ENCODE peak calls at places on chromosomes 12 and 14, in four cellular contexts. H is mammary epithelial cell, W is small intestine, E is bronchial epithelial cell. D is an unnamed sample. For H3K36me3, the result is how much of the 10 kb centered on the place peaks cover.

GRCh38 chr12:1091350-1091749 is 100.3 kb downstream of the ERC1 start:
- DNase-seq in H (no peak), W (no peak), E (no peak), D (no peak)

GRCh38 chr14:32561520-32561919 is 232.4 kb downstream of the AKAP6 start:
- DNase-seq in H (no peak), W (no peak), E (no peak), D (no peak)

GRCh38 chr14:103418508-103418818 is 33.2 kb downstream of the MARK3 start:
- DNase-seq in H (peak), W (no peak), E (peak), D (no peak)

GRCh38 chr14:31619440-31619839 is 58.2 kb downstream of the NUBPL start:
- DNase-seq in H (no peak), W (no peak), E (no peak), D (no peak)

GRCh38 chr12:132156926-132157325 is 12.7 kb downstream of the NOC4L start:
- DNase-seq in H (no peak), W (no peak), E (no peak), D (no peak)

GRCh38 chr14:56659361-56659760 is 79.8 kb downstream of the TMEM260 start:
- DNase-seq in H (no peak), W (no peak), E (no peak), D (no peak)

GRCh38 chr14:103138483-103139370 is 15.5 kb downstream of the TNFAIP2 start:
- DNase-seq in H (no peak), W (no peak), E (no peak), D (no peak)

GRCh38 chr12:62332598-62332997 is 72.4 kb downstream of the USP15 start:
- DNase-seq in H (peak), W (no peak), E (peak), D (no peak)

GRCh38 chr14:45204241-45204640 is 48.8 kb downstream of the MIS18BP1 start:
- DNase-seq in H (no peak), W (no peak), E (no peak), D (no peak)

GRCh38 chr14:90453401-90453951 is 56.6 kb downstream of the CALM1 start:
- DNase-seq in H (no peak), W (no peak), E (no peak), D (no peak)

GRCh38 chr12:22334696-22335290 is at the start of gene ST8SIA1:
- DNase-seq in H (peak), W (peak), E (no peak), D (peak)

GRCh38 chr12:110345176-110345651 is 58.3 kb downstream of the ANAPC7 start:
- DNase-seq in H (peak), W (no peak), E (peak), D (no peak)

GRCh38 chr12:39440101-39440500 is 2.8 kb downstream of the KIF21A start:
- DNase-seq in H (no peak), W (no peak), E (no peak), D (no peak)

GRCh38 chr14:63986789-63987533 is 134.2 kb downstream of the SYNE2 start:
- DNase-seq in H (peak), W (peak), E (peak), D (no peak)

GRCh38 chr12:116717466-116718457 is 20.1 kb downstream of the SPRING1 start:
- DNase-seq in H (no peak), W (no peak), E (no peak), D (no peak)

GRCh38 chr12:130849561-130850417 is 10.7 kb upstream of the STX2 start:
- DNase-seq in H (peak), W (peak), E (peak), D (no peak)

GRCh38 chr14:65318636-65319506 is 93.7 kb upstream of the FUT8 start:
- DNase-seq in H (no peak), W (no peak), E (no peak), D (no peak)

GRCh38 chr12:56941299-56942017 is 7.2 kb upstream of the SDR9C7 start:
- DNase-seq in H (peak), W (peak), E (peak), D (no peak)

GRCh38 chr14:66401447-66402095 is 84.6 kb upstream of the CCDC196 start:
- DNase-seq in H (peak), W (no peak), E (no peak), D (no peak)

GRCh38 chr12:121534495-121535148 is 46.2 kb downstream of the KDM2B start:
- DNase-seq in H (no peak), W (no peak), E (no peak), D (peak)

GRCh38 chr14:57871487-57872080 is 5.7 kb upstream of the SLC35F4 start:
- DNase-seq in H (peak), W (peak), E (peak), D (no peak)

GRCh38 chr12:105020241-105020962 is 34.3 kb downstream of the NOPCHAP1 start:
- DNase-seq in H (no peak), W (no peak), E (peak), D (no peak)

GRCh38 chr12:28057856-28058615 is 85.5 kb upstream of the PTHLH start:
- DNase-seq in H (peak), W (no peak), E (peak), D (no peak)

GRCh38 chr14:52553671-52554575 is 1.3 kb downstream of the GPR137C start:
- DNase-seq in H (peak), W (peak), E (peak), D (peak)

GRCh38 chr14:75165586-75166391 is 10.6 kb downstream of the TMED10 start:
- DNase-seq in H (no peak), W (no peak), E (no peak), D (no peak)

GRCh38 chr14:62957562-62957961 is 87.7 kb downstream of the KCNH5 start:
- DNase-seq in H (peak), W (no peak), E (peak), D (no peak)

GRCh38 chr14:92625213-92625612 is 111.6 kb downstream of the RIN3 start:
- DNase-seq in H (peak), W (no peak), E (peak), D (no peak)

GRCh38 chr14:103522028-103522581 is 525 bp downstream of the CKB start:
- DNase-seq in H (no peak), W (no peak), E (no peak), D (peak)

GRCh38 chr12:12265571-12266388 is 1.1 kb downstream of the LRP6 start:
- DNase-seq in H (peak), W (peak), E (peak), D (no peak)

DNA sequence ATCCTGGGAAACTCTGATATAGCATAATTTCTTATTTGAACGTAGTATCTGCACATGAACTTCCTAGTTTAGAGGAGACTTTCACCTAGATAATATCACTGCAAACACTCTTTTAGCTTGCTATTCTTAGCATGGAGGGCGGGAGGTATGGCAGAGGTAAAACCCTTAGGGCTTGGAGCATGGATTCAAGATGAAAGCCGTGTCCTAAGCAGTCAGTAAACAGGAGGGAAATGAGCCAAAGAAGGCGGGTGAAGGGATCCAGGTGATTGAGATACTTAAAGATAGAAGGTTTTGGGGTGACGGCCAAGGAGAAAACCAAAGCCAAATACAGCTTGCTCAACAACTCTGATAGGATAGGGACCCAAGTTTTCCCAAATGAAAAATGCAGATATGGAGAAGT is 107.1 kb upstream of the BCAT1 start:
- DNase-seq in H (peak), W (no peak), E (peak), D (no peak)
- H3K36me3 ChIP-seq in H (under half), W (under half), E (under half), D (under half)

GRCh38 chr12:53506881-53507719 is at the start of gene NPFF:
- DNase-seq in H (no peak), W (no peak), E (no peak), D (no peak)

GRCh38 chr12:53513712-53514415 is 6.6 kb upstream of the NPFF start:
- DNase-seq in H (no peak), W (no peak), E (no peak), D (no peak)

GRCh38 chr12:53506450-53506785 is 866 bp downstream of the NPFF start:
- DNase-seq in H (no peak), W (no peak), E (no peak), D (no peak)

GRCh38 chr12:53508534-53509199 is 1.4 kb upstream of the NPFF start:
- DNase-seq in H (peak), W (peak), E (peak), D (peak)

DNA sequence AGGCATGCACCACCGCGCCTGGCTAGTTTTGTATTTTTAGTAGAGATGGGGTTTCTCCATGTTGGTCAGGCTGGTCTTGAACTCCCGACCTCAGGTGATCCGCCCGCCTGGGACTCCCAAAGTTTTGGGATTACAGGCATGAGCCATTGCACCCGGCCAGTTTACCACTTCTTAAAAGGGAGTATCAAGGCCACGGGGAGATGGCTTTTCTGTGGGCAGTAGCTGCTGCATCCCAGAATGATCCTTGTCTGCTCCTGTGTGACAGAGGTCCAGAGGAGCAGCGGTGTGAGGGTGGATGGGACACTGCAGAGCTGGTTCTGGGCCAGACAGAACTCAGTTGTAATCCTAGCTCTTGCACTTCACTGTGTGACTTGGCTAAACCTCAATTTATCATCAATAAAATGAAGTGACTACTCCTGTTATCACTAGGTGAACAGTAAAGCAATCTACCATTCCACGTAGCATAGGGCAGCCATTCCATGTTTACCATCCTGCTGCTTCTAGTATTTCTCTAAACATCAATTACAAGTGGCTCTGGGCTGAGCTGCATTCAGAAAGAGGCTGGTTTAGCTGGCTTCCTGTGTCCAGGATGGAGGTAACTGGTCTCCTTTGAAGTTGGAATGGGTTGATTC is 3.0 kb upstream of the NPFF start:
- DNase-seq in H (no peak), W (no peak), E (no peak), D (no peak)
- H3K36me3 ChIP-seq in H (under half), W (under half), E (under half), D (under half)

DNA sequence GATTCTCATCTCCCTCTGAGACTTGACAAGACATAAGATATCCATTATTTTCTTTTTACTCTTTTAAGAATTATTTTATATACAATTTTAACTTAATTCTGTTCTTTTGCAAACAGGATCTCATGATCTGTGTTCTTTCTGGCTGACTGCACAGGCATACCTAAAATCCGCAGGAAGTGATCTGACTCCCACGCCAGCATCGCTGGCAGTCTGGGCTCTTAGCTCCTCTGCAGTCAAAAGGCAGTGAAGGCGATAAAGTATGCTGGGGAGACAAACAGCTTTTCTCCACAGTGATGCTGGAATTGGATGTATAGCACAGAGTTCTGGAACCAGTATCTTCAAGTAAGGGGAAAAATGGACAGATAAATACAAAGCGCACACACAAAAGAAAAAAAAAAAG is 52.4 kb downstream of the DICER1 start:
- DNase-seq in H (no peak), W (no peak), E (no peak), D (no peak)
- H3K36me3 ChIP-seq in H (under half), W (under half), E (under half), D (under half)

DNA sequence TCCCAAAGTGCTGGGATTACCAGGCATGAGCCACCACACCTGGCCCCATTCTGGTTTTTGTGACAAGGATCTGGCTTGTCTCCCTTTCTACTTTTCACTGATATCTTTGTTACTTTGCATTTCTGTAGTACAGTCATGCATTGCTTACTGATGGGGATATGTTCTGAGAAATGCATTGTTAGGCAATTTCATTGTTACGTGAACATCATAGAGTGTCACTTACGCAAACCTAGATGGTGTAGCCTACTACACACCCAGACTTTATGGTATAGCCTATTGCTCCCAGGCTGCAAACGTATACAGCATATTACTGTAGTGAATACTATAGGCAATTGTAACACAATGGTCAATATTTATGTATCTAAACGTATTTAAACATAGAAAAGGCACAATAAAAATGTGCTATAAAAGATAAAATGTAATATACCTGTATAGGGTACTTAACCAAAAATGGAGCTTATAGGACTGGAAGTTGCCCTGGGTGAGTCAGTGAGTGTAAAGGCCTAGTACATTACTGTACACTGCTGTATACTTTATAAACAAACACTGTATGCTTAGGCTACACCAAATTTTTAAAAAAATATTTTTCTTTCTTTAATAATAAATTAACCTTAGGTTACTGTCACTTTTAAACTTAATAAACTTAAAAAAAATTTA is 16.0 kb downstream of the MRPL42 start:
- DNase-seq in H (no peak), W (no peak), E (no peak), D (no peak)
- H3K36me3 ChIP-seq in H (under half), W (under half), E (under half), D (under half)

GRCh38 chr12:49893753-49894752 is 9.6 kb downstream of the FAIM2 start:
- DNase-seq in H (peak), W (no peak), E (peak), D (no peak)
- H3K36me3 ChIP-seq in H (under half), W (under half), E (under half), D (under half)

DNA sequence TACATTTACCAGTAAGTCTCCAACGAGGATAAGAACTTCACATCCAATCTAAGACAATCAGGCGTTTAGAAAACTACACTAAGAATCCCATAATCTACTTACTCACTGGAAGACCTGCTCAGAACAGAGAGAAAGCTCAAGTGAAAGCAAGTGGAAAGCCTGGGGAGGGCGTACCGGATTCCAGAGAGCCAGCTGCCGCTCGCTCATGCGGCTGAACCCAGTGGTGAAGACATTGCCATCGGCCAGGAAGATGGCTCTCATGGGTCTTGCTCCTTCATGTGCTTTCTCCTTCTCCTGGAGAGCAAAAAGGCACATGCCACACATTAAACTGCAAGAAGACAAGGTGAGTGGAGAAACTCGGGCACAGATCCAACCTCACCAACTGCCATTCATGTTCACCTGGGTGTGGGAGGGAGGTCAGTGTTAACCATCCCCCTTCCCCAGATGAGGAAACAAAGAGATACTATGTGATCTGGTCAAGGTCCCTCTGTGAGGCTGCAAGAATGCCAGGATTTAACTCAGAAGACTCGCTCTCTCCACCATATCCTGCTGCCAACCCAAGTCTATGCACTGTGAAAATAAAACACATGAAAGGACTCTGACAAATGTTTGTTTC is 23.5 kb upstream of the SELPLG start:
- DNase-seq in H (no peak), W (peak), E (no peak), D (no peak)
- H3K36me3 ChIP-seq in H (under half), W (under half), E (under half), D (under half)

GRCh38 chr14:49778421-49778820 is 10.5 kb downstream of the KLHDC2 start:
- DNase-seq in H (no peak), W (no peak), E (no peak), D (no peak)
- H3K36me3 ChIP-seq in H (under half), W (under half), E (under half), D (under half)

GRCh38 chr14:61538464-61539022 is 156.8 kb upstream of the HIF1A start:
- DNase-seq in H (no peak), W (no peak), E (no peak), D (no peak)
- H3K36me3 ChIP-seq in H (under half), W (under half), E (under half), D (half or more)

GRCh38 chr12:47234576-47235141 is 154.9 kb upstream of the AMIGO2 start:
- DNase-seq in H (no peak), W (no peak), E (no peak), D (no peak)
- H3K36me3 ChIP-seq in H (under half), W (under half), E (under half), D (under half)

GRCh38 chr12:119781804-119782203 is 95.3 kb downstream of the CIT start:
- DNase-seq in H (no peak), W (no peak), E (no peak), D (no peak)

GRCh38 chr12:119775246-119775895 is 101.7 kb downstream of the CIT start:
- DNase-seq in H (no peak), W (no peak), E (no peak), D (no peak)

GRCh38 chr12:119783787-119784186 is 93.3 kb downstream of the CIT start:
- DNase-seq in H (no peak), W (no peak), E (no peak), D (no peak)

GRCh38 chr12:119784673-119785072 is 92.4 kb downstream of the CIT start:
- DNase-seq in H (no peak), W (no peak), E (no peak), D (no peak)

GRCh38 chr12:119780786-119781434 is 96.2 kb downstream of the CIT start:
- DNase-seq in H (peak), W (peak), E (peak), D (no peak)
- H3K36me3 ChIP-seq in H (under half), W (under half), E (under half), D (under half)

D was measured in CD8-positive, alpha-beta memory T cell.